ENCODE peak calls at places on chromosomes 1 and 21, in eight cellular contexts. One of them, this sample, is unnamed.

GRCh38 chr1:243415663-243416365 is 160.0 kb downstream of the SDCCAG8 start:
- DNase-seq in cardiac muscle cell: no peak
- DNase-seq in colonic mucosa: no peak
- DNase-seq in neural progenitor cell: no peak
- DNase-seq in Panc1: no peak
- DNase-seq in omental fat pad: no peak
- DNase-seq in astrocyte of the cerebellum: no peak
- DNase-seq in cardiac fibroblast: no peak
- DNase-seq in this sample: no peak

GRCh38 chr1:37561794-37562132 is 5.0 kb downstream of the DNALI1 start:
- DNase-seq in cardiac muscle cell: no peak
- DNase-seq in colonic mucosa: peak; percentile 25
- DNase-seq in neural progenitor cell: peak; percentile 31
- DNase-seq in Panc1: no peak
- DNase-seq in omental fat pad: no peak
- DNase-seq in astrocyte of the cerebellum: no peak
- DNase-seq in cardiac fibroblast: peak; percentile 60
- DNase-seq in this sample: peak; percentile 57

GRCh38 chr1:24903955-24904730 is 25.9 kb downstream of the RUNX3 start:
- DNase-seq in cardiac muscle cell: no peak
- DNase-seq in colonic mucosa: no peak
- DNase-seq in neural progenitor cell: no peak
- DNase-seq in Panc1: no peak
- DNase-seq in omental fat pad: no peak
- DNase-seq in astrocyte of the cerebellum: no peak
- DNase-seq in cardiac fibroblast: no peak
- DNase-seq in this sample: no peak

GRCh38 chr1:25056536-25056935 is 126.5 kb upstream of the RUNX3 start:
- DNase-seq in cardiac muscle cell: no peak
- DNase-seq in colonic mucosa: no peak
- DNase-seq in neural progenitor cell: no peak
- DNase-seq in Panc1: no peak
- DNase-seq in omental fat pad: no peak
- DNase-seq in astrocyte of the cerebellum: no peak
- DNase-seq in cardiac fibroblast: no peak
- DNase-seq in this sample: no peak

GRCh38 chr1:199269241-199269640 is 630.4 kb downstream of the PTPRC start:
- DNase-seq in cardiac muscle cell: no peak
- DNase-seq in colonic mucosa: no peak
- DNase-seq in neural progenitor cell: no peak
- DNase-seq in Panc1: no peak
- DNase-seq in omental fat pad: no peak
- DNase-seq in astrocyte of the cerebellum: no peak
- DNase-seq in cardiac fibroblast: no peak
- DNase-seq in this sample: no peak

GRCh38 chr1:156592910-156593732 is 1.5 kb downstream of the NAXE start:
- DNase-seq in cardiac muscle cell: no peak
- DNase-seq in colonic mucosa: no peak
- DNase-seq in neural progenitor cell: no peak
- DNase-seq in Panc1: no peak
- DNase-seq in omental fat pad: no peak
- DNase-seq in astrocyte of the cerebellum: no peak
- DNase-seq in cardiac fibroblast: no peak
- DNase-seq in this sample: no peak

GRCh38 chr1:30085814-30086770 is 637.3 kb downstream of the MATN1 start:
- DNase-seq in cardiac muscle cell: peak; percentile 83
- DNase-seq in colonic mucosa: peak; percentile 50
- DNase-seq in neural progenitor cell: peak; percentile 96
- DNase-seq in Panc1: no peak
- DNase-seq in omental fat pad: peak; percentile 46
- DNase-seq in astrocyte of the cerebellum: no peak
- DNase-seq in cardiac fibroblast: no peak
- DNase-seq in this sample: peak; percentile 56

GRCh38 chr1:53292690-53293089 is 35.2 kb downstream of the LRP8 start:
- DNase-seq in cardiac muscle cell: no peak
- DNase-seq in colonic mucosa: no peak
- DNase-seq in neural progenitor cell: no peak
- DNase-seq in Panc1: no peak
- DNase-seq in omental fat pad: no peak
- DNase-seq in astrocyte of the cerebellum: no peak
- DNase-seq in cardiac fibroblast: no peak
- DNase-seq in this sample: peak; percentile 68

GRCh38 chr1:168529533-168529932 is 14.3 kb downstream of the XCL2 start:
- DNase-seq in cardiac muscle cell: no peak
- DNase-seq in colonic mucosa: no peak
- DNase-seq in neural progenitor cell: no peak
- DNase-seq in Panc1: no peak
- DNase-seq in omental fat pad: no peak
- DNase-seq in astrocyte of the cerebellum: no peak
- DNase-seq in cardiac fibroblast: no peak
- DNase-seq in this sample: no peak

GRCh38 chr21:36464590-36464989 is 15.3 kb downstream of the CLDN14 start:
- DNase-seq in cardiac muscle cell: no peak
- DNase-seq in colonic mucosa: no peak
- DNase-seq in neural progenitor cell: no peak
- DNase-seq in Panc1: no peak
- DNase-seq in omental fat pad: no peak
- DNase-seq in astrocyte of the cerebellum: no peak
- DNase-seq in cardiac fibroblast: no peak
- DNase-seq in this sample: no peak

GRCh38 chr1:39258146-39258924 is 53.8 kb downstream of the MACF1 start:
- DNase-seq in cardiac muscle cell: peak; percentile 76
- DNase-seq in colonic mucosa: peak; percentile 77
- DNase-seq in neural progenitor cell: peak; percentile 77
- DNase-seq in Panc1: peak; percentile 72
- DNase-seq in omental fat pad: peak; percentile 63
- DNase-seq in astrocyte of the cerebellum: peak; percentile 49
- DNase-seq in cardiac fibroblast: peak; percentile 72
- DNase-seq in this sample: peak; percentile 67

GRCh38 chr1:201391651-201392511 is 7.2 kb downstream of the LAD1 start:
- DNase-seq in cardiac muscle cell: no peak
- DNase-seq in colonic mucosa: no peak
- DNase-seq in neural progenitor cell: no peak
- DNase-seq in Panc1: no peak
- DNase-seq in omental fat pad: no peak
- DNase-seq in astrocyte of the cerebellum: no peak
- DNase-seq in cardiac fibroblast: no peak
- DNase-seq in this sample: no peak

GRCh38 chr1:97451944-97452343 is 468.9 kb downstream of the DPYD start:
- DNase-seq in cardiac muscle cell: no peak
- DNase-seq in colonic mucosa: no peak
- DNase-seq in neural progenitor cell: no peak
- DNase-seq in Panc1: no peak
- DNase-seq in omental fat pad: no peak
- DNase-seq in astrocyte of the cerebellum: no peak
- DNase-seq in cardiac fibroblast: peak; percentile 56
- DNase-seq in this sample: no peak

GRCh38 chr1:201696217-201696761 is 132.7 kb upstream of the IPO9 start:
- DNase-seq in cardiac muscle cell: no peak
- DNase-seq in colonic mucosa: no peak
- DNase-seq in neural progenitor cell: no peak
- DNase-seq in Panc1: peak; percentile 61
- DNase-seq in omental fat pad: no peak
- DNase-seq in astrocyte of the cerebellum: peak; percentile 91
- DNase-seq in cardiac fibroblast: peak; percentile 94
- DNase-seq in this sample: no peak

GRCh38 chr1:39104158-39105060 is 78.3 kb downstream of the NDUFS5 start:
- DNase-seq in cardiac muscle cell: peak; percentile 64
- DNase-seq in colonic mucosa: peak; percentile 35
- DNase-seq in neural progenitor cell: peak; percentile 79
- DNase-seq in Panc1: no peak
- DNase-seq in omental fat pad: no peak
- DNase-seq in astrocyte of the cerebellum: no peak
- DNase-seq in cardiac fibroblast: peak; percentile 40
- DNase-seq in this sample: no peak

GRCh38 chr1:76583875-76584477 is 283.3 kb upstream of the ST6GALNAC5 start:
- DNase-seq in cardiac muscle cell: no peak
- DNase-seq in colonic mucosa: no peak
- DNase-seq in neural progenitor cell: no peak
- DNase-seq in Panc1: no peak
- DNase-seq in omental fat pad: no peak
- DNase-seq in astrocyte of the cerebellum: no peak
- DNase-seq in cardiac fibroblast: no peak
- DNase-seq in this sample: no peak
- TF ChIP-seq CTCF in cardiac muscle cell: no peak
- TF ChIP-seq CTCF in colonic mucosa: no peak
- TF ChIP-seq CTCF in neural progenitor cell: no peak
- TF ChIP-seq CTCF in Panc1: no peak
- TF ChIP-seq CTCF in omental fat pad: no peak
- TF ChIP-seq CTCF in astrocyte of the cerebellum: no peak
- TF ChIP-seq CTCF in cardiac fibroblast: no peak
- TF ChIP-seq CTCF in this sample: no peak

DNA sequence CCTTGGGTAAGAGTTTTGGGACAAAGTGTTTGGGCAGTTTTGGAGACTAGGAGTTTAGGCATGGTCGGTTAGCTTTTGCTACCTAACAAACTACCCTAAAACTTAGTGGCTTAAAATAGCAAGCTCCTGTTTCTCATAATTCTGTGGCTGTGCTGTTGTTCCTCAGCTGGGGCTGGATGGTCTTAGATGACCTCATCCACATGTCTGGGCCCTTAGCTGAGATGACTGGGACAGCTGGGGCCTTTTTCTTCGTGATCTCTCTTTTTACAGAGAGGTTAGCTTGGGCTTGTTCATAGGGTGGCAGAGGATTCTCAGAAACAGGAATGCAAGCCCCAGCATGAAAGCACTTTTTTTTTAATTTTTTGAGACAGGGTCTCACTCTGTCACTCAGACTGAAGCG is 6.6 kb downstream of the ATP1A4 start:
- DNase-seq in cardiac muscle cell: no peak
- DNase-seq in colonic mucosa: no peak
- DNase-seq in neural progenitor cell: no peak
- DNase-seq in Panc1: no peak
- DNase-seq in omental fat pad: no peak
- DNase-seq in astrocyte of the cerebellum: no peak
- DNase-seq in cardiac fibroblast: no peak
- DNase-seq in this sample: no peak
- TF ChIP-seq CTCF in cardiac muscle cell: no peak
- TF ChIP-seq CTCF in colonic mucosa: no peak
- TF ChIP-seq CTCF in neural progenitor cell: no peak
- TF ChIP-seq CTCF in Panc1: no peak
- TF ChIP-seq CTCF in omental fat pad: no peak
- TF ChIP-seq CTCF in astrocyte of the cerebellum: no peak
- TF ChIP-seq CTCF in cardiac fibroblast: no peak
- TF ChIP-seq CTCF in this sample: no peak

GRCh38 chr1:180639871-180640270 is 8.0 kb downstream of the XPR1 start:
- DNase-seq in cardiac muscle cell: no peak
- DNase-seq in colonic mucosa: no peak
- DNase-seq in neural progenitor cell: peak; percentile 23
- DNase-seq in Panc1: no peak
- DNase-seq in omental fat pad: no peak
- DNase-seq in astrocyte of the cerebellum: no peak
- DNase-seq in cardiac fibroblast: no peak
- DNase-seq in this sample: no peak

GRCh38 chr1:180632326-180633088 is 685 bp downstream of the XPR1 start:
- DNase-seq in cardiac muscle cell: peak; percentile 74
- DNase-seq in colonic mucosa: peak; percentile 64
- DNase-seq in neural progenitor cell: peak; percentile 84
- DNase-seq in Panc1: no peak
- DNase-seq in omental fat pad: peak; percentile 39
- DNase-seq in astrocyte of the cerebellum: no peak
- DNase-seq in cardiac fibroblast: peak; percentile 22
- DNase-seq in this sample: peak; percentile 68

GRCh38 chr1:180631766-180632325 is at the start of gene XPR1:
- DNase-seq in cardiac muscle cell: peak; percentile 99
- DNase-seq in colonic mucosa: peak; percentile 99
- DNase-seq in neural progenitor cell: peak; percentile 100
- DNase-seq in Panc1: peak; percentile 92
- DNase-seq in omental fat pad: peak; percentile 92
- DNase-seq in astrocyte of the cerebellum: peak; percentile 98
- DNase-seq in cardiac fibroblast: peak; percentile 99
- DNase-seq in this sample: peak; percentile 96

GRCh38 chr1:180633092-180634045 is 1.5 kb downstream of the XPR1 start:
- DNase-seq in cardiac muscle cell: peak; percentile 32
- DNase-seq in colonic mucosa: no peak
- DNase-seq in neural progenitor cell: no peak
- DNase-seq in Panc1: no peak
- DNase-seq in omental fat pad: no peak
- DNase-seq in astrocyte of the cerebellum: no peak
- DNase-seq in cardiac fibroblast: peak; percentile 59
- DNase-seq in this sample: no peak

DNA sequence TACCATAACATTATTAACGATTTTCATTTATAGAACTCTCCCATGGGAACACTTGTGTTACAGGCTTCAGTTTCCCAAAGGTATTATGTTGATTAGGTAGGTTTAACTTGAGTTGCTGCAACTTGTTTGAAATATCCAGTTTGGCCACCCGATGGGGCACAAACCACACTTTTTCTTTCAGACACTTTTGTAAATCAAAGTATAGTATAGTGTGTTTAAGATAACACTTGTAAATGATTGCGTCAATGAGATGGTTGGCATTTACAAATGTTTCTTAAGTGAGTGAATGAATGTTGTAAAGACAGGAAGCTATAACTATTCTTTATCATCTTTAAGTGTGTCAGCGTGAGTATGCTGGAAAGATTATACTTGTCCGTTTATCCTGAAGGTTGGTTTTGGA is 4.3 kb downstream of the XPR1 start:
- DNase-seq in cardiac muscle cell: no peak
- DNase-seq in colonic mucosa: no peak
- DNase-seq in neural progenitor cell: no peak
- DNase-seq in Panc1: no peak
- DNase-seq in omental fat pad: no peak
- DNase-seq in astrocyte of the cerebellum: no peak
- DNase-seq in cardiac fibroblast: peak; percentile 46
- DNase-seq in this sample: no peak
- TF ChIP-seq CTCF in cardiac muscle cell: peak; percentile 13
- TF ChIP-seq CTCF in colonic mucosa: no peak
- TF ChIP-seq CTCF in neural progenitor cell: peak; percentile 22
- TF ChIP-seq CTCF in Panc1: peak; percentile 27
- TF ChIP-seq CTCF in omental fat pad: no peak
- TF ChIP-seq CTCF in astrocyte of the cerebellum: no peak
- TF ChIP-seq CTCF in cardiac fibroblast: peak; percentile 14
- TF ChIP-seq CTCF in this sample: peak; percentile 7

DNA sequence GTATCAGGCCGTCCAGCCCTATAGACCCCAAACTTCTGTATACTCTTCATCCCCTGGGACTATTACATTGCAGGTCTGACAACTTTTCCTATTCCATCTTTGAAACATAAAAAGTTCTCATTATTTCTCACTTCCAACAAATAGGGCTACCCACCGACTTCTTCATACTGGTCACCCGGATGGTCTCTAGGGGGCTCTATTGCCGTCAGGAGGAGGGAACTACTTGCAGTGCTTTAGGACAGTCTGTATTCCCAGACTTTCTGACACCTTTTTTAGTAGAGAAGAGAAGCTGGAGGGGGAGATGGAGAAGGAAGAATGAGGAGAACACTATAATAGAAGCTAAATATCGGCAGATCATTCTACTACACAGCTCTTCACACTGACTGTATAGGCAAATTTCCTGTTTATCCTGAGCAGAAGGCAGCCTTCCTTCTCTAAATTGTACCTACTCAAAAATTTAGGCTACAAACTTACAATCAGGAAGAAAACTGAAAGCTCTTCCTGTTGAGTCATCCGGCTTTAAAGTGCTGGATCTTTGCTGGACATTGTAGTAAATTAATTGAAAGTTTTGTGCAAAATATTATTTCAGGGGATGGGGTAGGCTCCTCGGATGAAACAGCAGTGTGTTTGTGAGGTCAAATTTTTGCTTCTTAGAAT is 54.6 kb downstream of the CDC7 start:
- DNase-seq in cardiac muscle cell: no peak
- DNase-seq in colonic mucosa: no peak
- DNase-seq in neural progenitor cell: peak; percentile 42
- DNase-seq in Panc1: no peak
- DNase-seq in omental fat pad: no peak
- DNase-seq in astrocyte of the cerebellum: no peak
- DNase-seq in cardiac fibroblast: peak; percentile 41
- DNase-seq in this sample: no peak
- TF ChIP-seq CTCF in cardiac muscle cell: no peak
- TF ChIP-seq CTCF in colonic mucosa: no peak
- TF ChIP-seq CTCF in neural progenitor cell: peak; percentile 62
- TF ChIP-seq CTCF in Panc1: peak; percentile 24
- TF ChIP-seq CTCF in omental fat pad: no peak
- TF ChIP-seq CTCF in astrocyte of the cerebellum: peak; percentile 65
- TF ChIP-seq CTCF in cardiac fibroblast: no peak
- TF ChIP-seq CTCF in this sample: no peak

This sample was measured in GM10248.